ENCODE peak calls at places on chromosomes 6 and 20, in four cellular contexts. One of them, this sample, is unnamed.

GRCh38 chr20:371755-372542 is 8.6 kb upstream of the TRIB3 start:
- DNase-seq in HepG2: peak; percentile 99
- DNase-seq in esophagus squamous epithelium: no peak
- DNase-seq in prostate gland: peak; percentile 64
- DNase-seq in this sample: no peak

GRCh38 chr20:33373735-33374605 is 27.3 kb downstream of the CDK5RAP1 start:
- DNase-seq in HepG2: peak; percentile 99
- DNase-seq in esophagus squamous epithelium: no peak
- DNase-seq in prostate gland: peak; percentile 69
- DNase-seq in this sample: no peak

GRCh38 chr6:112214749-112215269 is 39.6 kb downstream of the LAMA4 start:
- DNase-seq in HepG2: peak; percentile 58
- DNase-seq in prostate gland: no peak
- DNase-seq in esophagus squamous epithelium: no peak
- DNase-seq in this sample: no peak

GRCh38 chr20:47795214-47795667 is 10.0 kb upstream of the SULF2 start:
- DNase-seq in HepG2: no peak
- DNase-seq in esophagus squamous epithelium: no peak
- DNase-seq in prostate gland: peak; percentile 88
- DNase-seq in this sample: no peak

GRCh38 chr6:68229566-68229965 is 405.5 kb upstream of the ADGRB3 start:
- DNase-seq in HepG2: no peak
- DNase-seq in prostate gland: no peak
- DNase-seq in esophagus squamous epithelium: no peak
- DNase-seq in this sample: no peak

GRCh38 chr20:7976015-7976414 is 35.8 kb upstream of the HAO1 start:
- DNase-seq in prostate gland: no peak
- DNase-seq in HepG2: no peak
- DNase-seq in esophagus squamous epithelium: no peak
- DNase-seq in this sample: no peak

GRCh38 chr6:151007069-151007468 is 141.6 kb downstream of the MTHFD1L start:
- DNase-seq in prostate gland: no peak
- DNase-seq in HepG2: no peak
- DNase-seq in esophagus squamous epithelium: no peak
- DNase-seq in this sample: no peak

GRCh38 chr20:54085425-54085824 is 15.0 kb upstream of the BCAS1 start:
- DNase-seq in HepG2: no peak
- DNase-seq in prostate gland: no peak
- DNase-seq in esophagus squamous epithelium: no peak
- DNase-seq in this sample: no peak

GRCh38 chr20:43238833-43239232 is 49.1 kb upstream of the PTPRT start:
- DNase-seq in esophagus squamous epithelium: no peak
- DNase-seq in HepG2: no peak
- DNase-seq in prostate gland: no peak
- DNase-seq in this sample: no peak

GRCh38 chr6:37919417-37920157 is 100.1 kb downstream of the ZFAND3 start:
- DNase-seq in esophagus squamous epithelium: no peak
- DNase-seq in HepG2: no peak
- DNase-seq in prostate gland: no peak
- DNase-seq in this sample: no peak

GRCh38 chr6:149455028-149455732 is 29.6 kb downstream of the ZC3H12D start:
- DNase-seq in HepG2: no peak
- DNase-seq in esophagus squamous epithelium: no peak
- DNase-seq in prostate gland: no peak
- DNase-seq in this sample: no peak

GRCh38 chr6:169158182-169158573 is 95.5 kb downstream of the THBS2 start:
- DNase-seq in esophagus squamous epithelium: no peak
- DNase-seq in prostate gland: no peak
- DNase-seq in HepG2: no peak
- DNase-seq in this sample: no peak

GRCh38 chr6:116616757-116617093 is 446 bp downstream of the RSPH4A start:
- DNase-seq in HepG2: no peak
- DNase-seq in prostate gland: no peak
- DNase-seq in esophagus squamous epithelium: no peak
- DNase-seq in this sample: no peak

GRCh38 chr20:17678295-17678694 is 3.7 kb downstream of the RRBP1 start:
- DNase-seq in prostate gland: no peak
- DNase-seq in esophagus squamous epithelium: no peak
- DNase-seq in HepG2: no peak
- DNase-seq in this sample: no peak

GRCh38 chr6:99512033-99512432 is 3.2 kb downstream of the USP45 start:
- DNase-seq in HepG2: no peak
- DNase-seq in prostate gland: no peak
- DNase-seq in esophagus squamous epithelium: no peak
- DNase-seq in this sample: no peak

GRCh38 chr6:47238456-47238995 is 71.2 kb downstream of the TNFRSF21 start:
- DNase-seq in HepG2: no peak
- DNase-seq in prostate gland: no peak
- DNase-seq in esophagus squamous epithelium: no peak
- DNase-seq in this sample: no peak

GRCh38 chr6:47235964-47236760 is 73.5 kb downstream of the TNFRSF21 start:
- DNase-seq in esophagus squamous epithelium: no peak
- DNase-seq in HepG2: no peak
- DNase-seq in prostate gland: peak; percentile 28
- DNase-seq in this sample: no peak

GRCh38 chr6:47229255-47229654 is 80.5 kb downstream of the TNFRSF21 start:
- DNase-seq in HepG2: no peak
- DNase-seq in esophagus squamous epithelium: no peak
- DNase-seq in prostate gland: no peak
- DNase-seq in this sample: no peak

GRCh38 chr6:47230579-47230978 is 79.1 kb downstream of the TNFRSF21 start:
- DNase-seq in HepG2: peak; percentile 32
- DNase-seq in prostate gland: no peak
- DNase-seq in esophagus squamous epithelium: no peak
- DNase-seq in this sample: no peak

DNA sequence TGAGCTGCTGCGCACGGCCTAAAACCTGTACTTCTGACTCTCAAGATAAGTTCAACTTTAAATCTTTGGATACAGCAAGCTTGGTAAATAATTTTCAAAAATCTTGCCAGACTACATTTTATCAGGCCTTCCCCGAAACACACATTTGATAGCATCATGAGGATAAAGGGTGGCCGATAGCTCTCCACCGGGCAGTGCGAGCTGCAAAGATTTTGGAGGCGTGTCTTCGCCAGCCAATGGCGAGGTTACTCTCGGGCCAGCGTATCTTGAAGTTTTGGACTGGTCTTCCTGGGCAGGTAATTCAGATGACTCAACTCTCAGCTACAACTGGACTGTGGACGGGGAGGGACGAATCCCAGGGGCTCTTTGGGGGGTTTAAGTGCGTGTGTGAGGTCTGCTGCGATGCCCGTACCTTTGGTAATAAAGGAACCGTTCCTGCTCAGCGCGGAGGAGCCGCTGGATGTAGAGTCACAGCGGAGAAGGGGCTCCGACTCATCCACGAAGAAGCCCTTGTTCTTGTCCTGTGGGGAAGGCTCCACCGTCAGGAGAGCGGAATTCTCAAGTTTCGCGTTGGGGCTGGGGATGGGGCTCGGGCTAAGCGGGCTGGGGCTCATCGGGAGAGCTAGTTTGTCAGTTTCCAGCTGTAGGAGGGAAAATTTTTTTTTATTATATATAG is 75.3 kb downstream of the TNFRSF21 start:
- DNase-seq in esophagus squamous epithelium: no peak
- DNase-seq in HepG2: no peak
- DNase-seq in prostate gland: no peak
- DNase-seq in this sample: no peak
- H3K4me1 ChIP-seq in esophagus squamous epithelium: no peaks in the 10 kb centered on the region
- H3K4me1 ChIP-seq in HepG2: peaks cover 18% of the 10 kb centered on the region
- H3K4me1 ChIP-seq in prostate gland: no peaks in the 10 kb centered on the region
- H3K4me1 ChIP-seq in this sample: peaks cover 10% of the 10 kb centered on the region

GRCh38 chr20:23347791-23348190 is 2.8 kb upstream of the NXT1 start:
- DNase-seq in HepG2: no peak
- DNase-seq in esophagus squamous epithelium: no peak
- DNase-seq in prostate gland: no peak
- DNase-seq in this sample: no peak

GRCh38 chr20:23349338-23350006 is 1.1 kb upstream of the NXT1 start:
- DNase-seq in prostate gland: no peak
- DNase-seq in esophagus squamous epithelium: no peak
- DNase-seq in HepG2: no peak
- DNase-seq in this sample: no peak

GRCh38 chr20:23356203-23356602 is 5.6 kb downstream of the NXT1 start:
- DNase-seq in esophagus squamous epithelium: no peak
- DNase-seq in prostate gland: no peak
- DNase-seq in HepG2: no peak
- DNase-seq in this sample: no peak

GRCh38 chr20:23350007-23350854 is at the start of gene NXT1:
- DNase-seq in HepG2: peak; percentile 100
- DNase-seq in esophagus squamous epithelium: peak; percentile 85
- DNase-seq in prostate gland: peak; percentile 98
- DNase-seq in this sample: peak; percentile 97

DNA sequence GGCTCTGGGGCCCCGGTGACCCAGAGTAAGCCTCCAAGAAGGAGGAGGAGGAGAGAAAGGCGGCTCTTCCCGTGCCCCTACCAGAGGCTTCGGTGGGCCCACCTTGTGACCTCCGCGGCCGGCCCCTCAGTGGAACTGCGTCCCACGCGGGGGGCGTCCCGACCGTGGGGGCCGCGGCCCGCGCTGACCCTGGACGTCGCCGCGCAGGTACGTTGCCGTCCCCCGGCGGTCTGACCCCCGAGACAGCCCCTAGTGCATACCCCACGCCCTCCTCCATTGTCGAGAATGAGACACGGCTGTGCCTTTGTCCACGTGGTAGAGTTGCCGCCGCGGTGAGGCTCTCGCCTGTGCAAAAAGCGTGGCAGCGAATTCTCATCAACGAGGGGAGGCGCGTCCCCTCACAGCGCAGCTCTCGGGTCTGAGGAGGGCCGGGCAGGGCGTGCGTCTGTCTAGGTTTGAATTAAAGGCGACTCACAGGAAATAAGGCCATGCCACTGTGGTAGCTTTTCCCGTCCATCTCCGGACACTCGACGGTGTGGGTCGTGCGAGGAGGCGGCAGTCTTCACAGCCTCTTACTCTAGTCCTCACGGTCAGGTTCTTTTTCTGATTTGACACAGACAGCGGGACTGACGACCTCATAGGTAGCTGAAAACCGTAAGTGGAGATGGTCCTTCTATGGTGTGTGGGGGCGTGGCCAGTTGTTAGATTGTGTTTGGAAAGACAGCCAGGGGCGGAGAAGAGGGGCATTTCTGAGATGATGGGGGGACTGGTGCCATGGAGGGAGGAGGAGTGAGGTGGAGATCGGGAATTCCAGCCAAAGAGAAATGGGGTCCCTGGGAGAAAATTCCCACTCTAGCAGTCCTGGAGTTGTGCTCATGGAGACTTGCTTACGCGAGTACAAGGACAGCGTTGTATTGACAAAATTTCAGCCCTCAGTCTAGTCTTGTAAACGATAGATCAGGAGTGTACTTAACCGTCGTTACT is 556 bp downstream of the NXT1 start:
- DNase-seq in esophagus squamous epithelium: no peak
- DNase-seq in HepG2: peak; percentile 85
- DNase-seq in prostate gland: peak; percentile 29
- DNase-seq in this sample: peak; percentile 82
- TF ChIP-seq CTCF in esophagus squamous epithelium: no peak
- TF ChIP-seq CTCF in HepG2: peak; percentile 14
- TF ChIP-seq CTCF in prostate gland: no peak
- TF ChIP-seq CTCF in this sample: no peak

GRCh38 chr6:39113788-39114187 is 1.2 kb downstream of the SAYSD1 start:
- DNase-seq in esophagus squamous epithelium: no peak
- DNase-seq in prostate gland: no peak
- DNase-seq in HepG2: no peak
- DNase-seq in this sample: no peak

GRCh38 chr6:39118921-39119320 is 3.9 kb upstream of the SAYSD1 start:
- DNase-seq in esophagus squamous epithelium: no peak
- DNase-seq in prostate gland: no peak
- DNase-seq in HepG2: no peak
- DNase-seq in this sample: no peak

GRCh38 chr6:39111280-39111679 is 3.7 kb downstream of the SAYSD1 start:
- DNase-seq in HepG2: no peak
- DNase-seq in esophagus squamous epithelium: no peak
- DNase-seq in prostate gland: no peak
- DNase-seq in this sample: no peak

GRCh38 chr6:39114395-39114706 is 635 bp downstream of the SAYSD1 start:
- DNase-seq in prostate gland: no peak
- DNase-seq in esophagus squamous epithelium: no peak
- DNase-seq in HepG2: no peak
- DNase-seq in this sample: no peak

GRCh38 chr6:39114707-39115599 is at the start of gene SAYSD1:
- DNase-seq in prostate gland: peak; percentile 88
- DNase-seq in HepG2: peak; percentile 89
- DNase-seq in esophagus squamous epithelium: peak; percentile 55
- DNase-seq in this sample: peak; percentile 95
- TF ChIP-seq POLR2A in prostate gland: peak; percentile 50
- TF ChIP-seq POLR2A in HepG2: peak; percentile 80
- TF ChIP-seq POLR2A in esophagus squamous epithelium: peak; percentile 60
- TF ChIP-seq POLR2A in this sample: no peak

GRCh38 chr6:139380611-139381010 is 6.2 kb upstream of the CITED2 start:
- DNase-seq in esophagus squamous epithelium: no peak
- DNase-seq in HepG2: no peak
- DNase-seq in prostate gland: no peak
- DNase-seq in this sample: no peak
- H3K4me1 ChIP-seq in esophagus squamous epithelium: peaks cover 8% of the 10 kb centered on the region
- H3K4me1 ChIP-seq in HepG2: peaks cover 48% of the 10 kb centered on the region
- H3K4me1 ChIP-seq in prostate gland: peaks cover 3% of the 10 kb centered on the region
- H3K4me1 ChIP-seq in this sample: peaks cover 10% of the 10 kb centered on the region

DNA sequence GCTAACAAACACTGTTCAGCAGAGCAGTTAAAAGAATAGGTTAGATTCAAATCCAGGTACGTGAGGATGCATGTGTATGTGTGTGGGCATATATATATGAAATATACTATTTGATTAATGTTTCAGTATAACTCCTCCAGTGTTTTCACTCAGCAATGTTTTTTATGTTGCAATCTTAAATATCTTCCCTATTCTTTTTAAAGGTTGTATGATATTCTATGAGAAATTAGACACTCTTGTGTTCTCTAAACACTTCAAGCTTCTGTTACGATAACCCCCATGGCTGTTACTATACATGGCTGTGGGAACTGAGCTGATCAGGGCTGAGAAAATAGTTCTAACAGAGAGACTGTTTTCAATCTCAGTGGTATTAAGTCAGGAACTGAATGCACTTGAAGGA is 421.0 kb downstream of the CBLN4 start:
- DNase-seq in prostate gland: no peak
- DNase-seq in HepG2: no peak
- DNase-seq in esophagus squamous epithelium: no peak
- DNase-seq in this sample: no peak
- TF ChIP-seq CTCF in prostate gland: no peak
- TF ChIP-seq CTCF in HepG2: no peak
- TF ChIP-seq CTCF in esophagus squamous epithelium: no peak
- TF ChIP-seq CTCF in this sample: no peak

GRCh38 chr6:165665384-165665672 is 2.3 kb upstream of the PDE10A start:
- DNase-seq in prostate gland: no peak
- DNase-seq in esophagus squamous epithelium: no peak
- DNase-seq in HepG2: no peak
- DNase-seq in this sample: no peak
- TF ChIP-seq POLR2A in prostate gland: no peak
- TF ChIP-seq POLR2A in esophagus squamous epithelium: no peak
- TF ChIP-seq POLR2A in HepG2: no peak
- TF ChIP-seq POLR2A in this sample: no peak